ENCODE peak calls at places on chromosomes 16 and 17, in nine cellular contexts. S is cardiac muscle cell, E is tibial artery, B is putamen, W is left ventricle myocardium inferior, V is colonic mucosa, I is NT2/D1, Y is frontal cortex, C is NB4. O is an unnamed sample.

GRCh38 chr16:15653227-15653626 is 3.2 kb downstream of the NDE1 start:
- DNase-seq in Y (no peak), V (no peak), I (no peak), C (no peak), B (no peak), S (peak; percentile 72), E (no peak), W (peak; percentile 24), O (no peak)

GRCh38 chr17:1036845-1037237 is 39.9 kb downstream of the TIMM22 start:
- DNase-seq in C (no peak), B (no peak), Y (no peak), W (no peak), S (no peak), I (no peak), E (no peak), V (no peak), O (no peak)

GRCh38 chr17:39199986-39200879 is at the start of gene RPL19:
- DNase-seq in S (peak; percentile 97), E (peak; percentile 94), I (peak; percentile 79), B (peak; percentile 93), Y (peak; percentile 94), C (peak; percentile 98), V (peak; percentile 91), W (peak; percentile 88), O (peak; percentile 98)

GRCh38 chr16:46658925-46659324 is 30.1 kb downstream of the VPS35 start:
- DNase-seq in W (no peak), S (no peak), E (peak; percentile 51), B (peak; percentile 22), V (no peak), C (peak; percentile 99), Y (no peak), I (no peak), O (peak; percentile 98)

GRCh38 chr16:81940781-81941560 is 70.3 kb downstream of the SDR42E1 start:
- DNase-seq in S (peak; percentile 75), C (peak; percentile 58), W (no peak), B (peak; percentile 7), V (no peak), Y (no peak), I (peak; percentile 15), E (no peak), O (peak; percentile 85)

GRCh38 chr16:58792188-58792587 is 58.1 kb upstream of the GOT2 start:
- DNase-seq in V (no peak), E (no peak), Y (no peak), C (no peak), B (no peak), S (no peak), W (no peak), I (no peak), O (no peak)

GRCh38 chr17:62919388-62919787 is 46.6 kb upstream of the TANC2 start:
- DNase-seq in I (no peak), B (no peak), Y (no peak), S (no peak), C (peak; percentile 20), V (no peak), W (no peak), E (no peak), O (no peak)

GRCh38 chr17:41986634-41987033 is 20.0 kb downstream of the CNP start:
- DNase-seq in C (no peak), B (peak; percentile 66), V (no peak), W (no peak), E (no peak), Y (no peak), I (no peak), S (no peak), O (no peak)

GRCh38 chr17:43661699-43662431 is at the start of gene MEOX1:
- DNase-seq in W (no peak), V (no peak), Y (no peak), C (no peak), S (peak; percentile 65), E (no peak), I (no peak), B (no peak), O (no peak)

GRCh38 chr17:79577485-79578187 is 33.2 kb downstream of the RBFOX3 start:
- DNase-seq in V (no peak), W (no peak), B (no peak), Y (no peak), E (no peak), I (no peak), C (no peak), S (no peak), O (no peak)

GRCh38 chr17:83136931-83137330 is 57.5 kb downstream of the METRNL start:
- DNase-seq in S (no peak), W (no peak), E (no peak), Y (no peak), V (peak; percentile 11), C (no peak), B (no peak), I (no peak), O (no peak)

O was measured in Kasumi-1.